ENCODE peak calls at places on chromosomes 6 and 20, in seven cellular contexts. X is HepG2, U is GM12878, V is HCT116, E is H1, W is K562, H is SK-N-SH. Q is an unnamed sample.

GRCh38 chr6:168111911-168112310 is 32.9 kb upstream of the FRMD1 start:
- DNase-seq in H (no peak), W (no peak), E (no peak), V (no peak), U (no peak), X (no peak), Q (no peak)

GRCh38 chr6:89385846-89386245 is 26.2 kb downstream of the RRAGD start:
- DNase-seq in V (no peak), W (no peak), X (no peak), H (no peak), E (peak), U (no peak), Q (no peak)

GRCh38 chr20:33659341-33660034 is 2.6 kb upstream of the C20orf144 start:
- DNase-seq in V (no peak), U (no peak), E (no peak), W (no peak), H (no peak), X (no peak), Q (no peak)

GRCh38 chr20:46544576-46544975 is 5.9 kb downstream of the OCSTAMP start:
- DNase-seq in W (no peak), V (no peak), X (peak), U (no peak), H (no peak), E (no peak), Q (no peak)

GRCh38 chr6:142946181-142946923 is 1.4 kb upstream of the HIVEP2 start:
- DNase-seq in X (peak), U (no peak), E (peak), V (peak), H (peak), W (peak), Q (peak)

GRCh38 chr20:54335299-54335698 is 127.4 kb downstream of the PFDN4 start:
- DNase-seq in H (no peak), X (no peak), W (no peak), U (no peak), V (no peak), E (no peak), Q (no peak)

GRCh38 chr6:25883536-25883935 is 9.5 kb upstream of the SLC17A3 start:
- DNase-seq in H (no peak), U (no peak), W (no peak), V (no peak), E (no peak), X (no peak), Q (no peak)

GRCh38 chr6:140044626-140045025 is 670.2 kb upstream of the CITED2 start:
- DNase-seq in H (no peak), V (no peak), X (no peak), E (no peak), U (no peak), W (no peak), Q (no peak)

GRCh38 chr6:55825402-55826051 is 49.9 kb downstream of the BMP5 start:
- DNase-seq in E (no peak), U (no peak), W (no peak), V (no peak), X (no peak), H (no peak), Q (no peak)

GRCh38 chr6:13924949-13925881 is at the start of gene RNF182:
- DNase-seq in E (no peak), H (peak), V (no peak), U (no peak), X (no peak), W (peak), Q (peak)

GRCh38 chr6:135870722-135871121 is 19.2 kb downstream of the PDE7B start:
- DNase-seq in V (no peak), H (no peak), U (no peak), X (no peak), W (no peak), E (no peak), Q (no peak)

DNA sequence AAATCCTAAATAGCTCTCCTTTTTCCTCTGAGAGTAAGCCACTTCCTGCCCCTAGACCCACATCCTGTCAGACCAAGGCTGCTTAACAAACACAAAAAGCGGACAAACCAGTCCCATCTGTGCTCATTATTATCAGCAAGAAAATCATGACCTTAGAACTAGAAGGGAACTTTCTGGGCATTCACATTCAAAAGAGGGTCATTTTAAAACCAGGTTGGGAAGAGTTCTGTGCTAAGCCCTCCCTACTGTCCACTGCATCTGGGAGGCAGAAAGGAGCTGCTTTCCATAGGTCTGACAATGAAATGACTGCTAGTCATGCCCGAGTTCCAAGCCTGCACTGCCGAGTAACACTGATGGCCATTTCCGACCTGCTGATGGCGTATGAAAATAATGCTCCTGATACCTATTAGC is 15.4 kb downstream of the EZR start:
- DNase-seq in X (no peak), U (no peak), E (no peak), H (no peak), V (no peak), W (no peak), Q (no peak)
- TF ChIP-seq JUND in X (no peak), U (no peak), E (no peak), H (no peak), V (no peak), W (no peak), Q (no peak)

GRCh38 chr6:23006656-23007055 is 437.3 kb downstream of the HDGFL1 start:
- DNase-seq in V (no peak), X (no peak), E (no peak), H (no peak), W (no peak), U (no peak), Q (no peak)

GRCh38 chr6:23002044-23002619 is 432.8 kb downstream of the HDGFL1 start:
- DNase-seq in U (no peak), E (no peak), X (no peak), W (no peak), H (no peak), V (no peak), Q (no peak)

GRCh38 chr6:23003671-23004598 is 434.6 kb downstream of the HDGFL1 start:
- DNase-seq in H (peak), V (no peak), X (no peak), U (no peak), W (no peak), E (no peak), Q (no peak)
- TF ChIP-seq JUND in H (no peak), V (no peak), X (no peak), U (no peak), W (no peak), E (no peak), Q (no peak)

GRCh38 chr6:11139051-11139960 is 27.8 kb upstream of the ERVFRD-1 start:
- DNase-seq in W (no peak), V (no peak), U (no peak), H (no peak), X (no peak), E (no peak), Q (no peak)
- TF ChIP-seq JUND in W (peak), V (peak), U (no peak), H (peak), X (no peak), E (no peak), Q (no peak)

GRCh38 chr6:29442670-29443184 is 3.6 kb downstream of the OR10C1 start:
- DNase-seq in X (no peak), V (no peak), U (no peak), H (no peak), E (no peak), W (no peak), Q (no peak)
- TF ChIP-seq JUND in X (no peak), V (no peak), U (no peak), H (no peak), E (no peak), W (no peak), Q (no peak)

GRCh38 chr20:32574296-32575226 is 10.6 kb downstream of the NOL4L start:
- DNase-seq in H (no peak), U (no peak), V (no peak), X (no peak), E (no peak), W (peak), Q (no peak)
- TF ChIP-seq JUND in H (peak), U (no peak), V (no peak), X (no peak), E (peak), W (peak), Q (no peak)

GRCh38 chr6:4346659-4347333 is 211.4 kb upstream of the ECI2 start:
- DNase-seq in W (no peak), E (no peak), H (no peak), X (no peak), V (no peak), U (no peak), Q (peak)
- TF ChIP-seq JUND in W (no peak), E (no peak), H (no peak), X (no peak), V (no peak), U (no peak), Q (no peak)

GRCh38 chr6:35181313-35181932 is 32.3 kb upstream of the SCUBE3 start:
- DNase-seq in X (no peak), H (no peak), V (no peak), E (no peak), U (no peak), W (no peak), Q (no peak)
- TF ChIP-seq JUND in X (no peak), H (no peak), V (no peak), E (no peak), U (no peak), W (no peak), Q (no peak)

GRCh38 chr6:41163419-41163717 is 452 bp upstream of the TREM2 start:
- DNase-seq in W (no peak), E (peak), H (no peak), X (no peak), V (no peak), U (no peak), Q (no peak)
- TF ChIP-seq JUND in W (no peak), E (no peak), H (no peak), X (no peak), V (no peak), U (no peak), Q (no peak)

GRCh38 chr20:39109933-39110818 is 148.0 kb downstream of the DHX35 start:
- DNase-seq in W (no peak), E (no peak), U (no peak), X (no peak), H (no peak), V (no peak), Q (peak)

GRCh38 chr20:39111359-39112195 is 149.4 kb downstream of the DHX35 start:
- DNase-seq in U (no peak), V (no peak), X (no peak), E (peak), W (no peak), H (no peak), Q (no peak)

GRCh38 chr20:39110819-39111136 is 148.6 kb downstream of the DHX35 start:
- DNase-seq in V (no peak), W (no peak), X (no peak), H (no peak), E (no peak), U (no peak), Q (no peak)

GRCh38 chr20:39108746-39109145 is 146.6 kb downstream of the DHX35 start:
- DNase-seq in W (no peak), U (no peak), X (peak), V (no peak), H (no peak), E (no peak), Q (no peak)

GRCh38 chr20:39112196-39112743 is 150.1 kb downstream of the DHX35 start:
- DNase-seq in U (no peak), X (peak), V (peak), W (peak), E (peak), H (peak), Q (peak)
- TF ChIP-seq JUND in U (no peak), X (no peak), V (no peak), W (no peak), E (no peak), H (no peak), Q (no peak)

GRCh38 chr6:9404351-9405146 is 969.2 kb upstream of the SLC35B3 start:
- DNase-seq in E (no peak), W (no peak), H (no peak), U (no peak), V (no peak), X (no peak), Q (no peak)

GRCh38 chr6:9405825-9406224 is 970.5 kb upstream of the SLC35B3 start:
- DNase-seq in H (no peak), E (no peak), X (no peak), W (no peak), U (no peak), V (no peak), Q (no peak)

GRCh38 chr6:9401936-9402335 is 966.6 kb upstream of the SLC35B3 start:
- DNase-seq in X (no peak), U (no peak), W (no peak), H (no peak), E (no peak), V (no peak), Q (no peak)

GRCh38 chr6:9408718-9409117 is 973.4 kb upstream of the SLC35B3 start:
- DNase-seq in E (no peak), U (no peak), W (no peak), H (no peak), V (no peak), X (no peak), Q (no peak)

GRCh38 chr6:9405369-9405768 is 970.0 kb upstream of the SLC35B3 start:
- DNase-seq in W (no peak), U (no peak), H (no peak), E (no peak), V (peak), X (no peak), Q (no peak)
- TF ChIP-seq JUND in W (no peak), U (no peak), H (peak), E (peak), V (peak), X (no peak), Q (no peak)